ENCODE peak calls at places on chromosomes 7 and 10, in six cellular contexts. One of them, this sample, is unnamed.

GRCh38 chr10:84108797-84109196 is 30.5 kb upstream of the GHITM start:
- DNase-seq in body of pancreas: no peak
- DNase-seq in AG09319: no peak
- DNase-seq in brain microvascular endothelial cell: no peak
- DNase-seq in A549: no peak
- DNase-seq in esophagus squamous epithelium: no peak
- DNase-seq in this sample: no peak

GRCh38 chr10:46234431-46235060 is 52.3 kb upstream of the ANTXRL start:
- DNase-seq in A549: no peak
- DNase-seq in AG09319: no peak
- DNase-seq in esophagus squamous epithelium: no peak
- DNase-seq in brain microvascular endothelial cell: no peak
- DNase-seq in body of pancreas: no peak
- DNase-seq in this sample: no peak

GRCh38 chr10:13717936-13718772 is 131.4 kb downstream of the PRPF18 start:
- DNase-seq in brain microvascular endothelial cell: peak
- DNase-seq in AG09319: peak
- DNase-seq in body of pancreas: peak
- DNase-seq in esophagus squamous epithelium: no peak
- DNase-seq in A549: no peak
- DNase-seq in this sample: no peak

GRCh38 chr10:60669491-60669890 is 108.8 kb upstream of the CDK1 start:
- DNase-seq in AG09319: no peak
- DNase-seq in brain microvascular endothelial cell: no peak
- DNase-seq in body of pancreas: no peak
- DNase-seq in A549: no peak
- DNase-seq in esophagus squamous epithelium: no peak
- DNase-seq in this sample: no peak

GRCh38 chr7:132183822-132184380 is 392.4 kb downstream of the PLXNA4 start:
- DNase-seq in esophagus squamous epithelium: no peak
- DNase-seq in brain microvascular endothelial cell: no peak
- DNase-seq in A549: no peak
- DNase-seq in body of pancreas: no peak
- DNase-seq in AG09319: no peak
- DNase-seq in this sample: no peak

GRCh38 chr10:59857049-59857448 is 49.3 kb downstream of the CCDC6 start:
- DNase-seq in brain microvascular endothelial cell: no peak
- DNase-seq in A549: no peak
- DNase-seq in body of pancreas: no peak
- DNase-seq in esophagus squamous epithelium: no peak
- DNase-seq in AG09319: no peak
- DNase-seq in this sample: no peak

GRCh38 chr10:20596065-20596760 is 300.9 kb downstream of the NEBL start:
- DNase-seq in esophagus squamous epithelium: no peak
- DNase-seq in A549: no peak
- DNase-seq in brain microvascular endothelial cell: peak
- DNase-seq in body of pancreas: no peak
- DNase-seq in AG09319: no peak
- DNase-seq in this sample: no peak

GRCh38 chr10:129513312-129513711 is 46.3 kb downstream of the MGMT start:
- DNase-seq in body of pancreas: no peak
- DNase-seq in A549: no peak
- DNase-seq in esophagus squamous epithelium: no peak
- DNase-seq in brain microvascular endothelial cell: no peak
- DNase-seq in AG09319: no peak
- DNase-seq in this sample: no peak

GRCh38 chr7:74092321-74092963 is 8.8 kb downstream of the LIMK1 start:
- DNase-seq in AG09319: no peak
- DNase-seq in body of pancreas: no peak
- DNase-seq in brain microvascular endothelial cell: no peak
- DNase-seq in A549: no peak
- DNase-seq in esophagus squamous epithelium: no peak
- DNase-seq in this sample: no peak

GRCh38 chr7:42085531-42085930 is 151.5 kb downstream of the GLI3 start:
- DNase-seq in body of pancreas: no peak
- DNase-seq in AG09319: no peak
- DNase-seq in esophagus squamous epithelium: no peak
- DNase-seq in brain microvascular endothelial cell: no peak
- DNase-seq in A549: no peak
- DNase-seq in this sample: no peak

GRCh38 chr7:148925836-148926235 is 41.7 kb upstream of the EZH2 start:
- DNase-seq in esophagus squamous epithelium: no peak
- DNase-seq in A549: no peak
- DNase-seq in AG09319: no peak
- DNase-seq in body of pancreas: no peak
- DNase-seq in brain microvascular endothelial cell: no peak
- DNase-seq in this sample: no peak

GRCh38 chr10:127148066-127148932 is 48.1 kb downstream of the INSYN2A start:
- DNase-seq in AG09319: peak
- DNase-seq in esophagus squamous epithelium: no peak
- DNase-seq in A549: peak
- DNase-seq in brain microvascular endothelial cell: peak
- DNase-seq in body of pancreas: no peak
- DNase-seq in this sample: no peak

GRCh38 chr10:52129410-52130178 is 184.5 kb upstream of the DKK1 start:
- DNase-seq in body of pancreas: no peak
- DNase-seq in AG09319: no peak
- DNase-seq in esophagus squamous epithelium: no peak
- DNase-seq in brain microvascular endothelial cell: no peak
- DNase-seq in A549: no peak
- DNase-seq in this sample: no peak

GRCh38 chr10:112524637-112525036 is 77.6 kb downstream of the VTI1A start:
- DNase-seq in esophagus squamous epithelium: no peak
- DNase-seq in body of pancreas: no peak
- DNase-seq in brain microvascular endothelial cell: no peak
- DNase-seq in A549: no peak
- DNase-seq in AG09319: no peak
- DNase-seq in this sample: no peak

GRCh38 chr7:108093903-108094302 is 36.3 kb downstream of the LAMB4 start:
- DNase-seq in body of pancreas: no peak
- DNase-seq in AG09319: no peak
- DNase-seq in A549: no peak
- DNase-seq in esophagus squamous epithelium: no peak
- DNase-seq in brain microvascular endothelial cell: no peak
- DNase-seq in this sample: no peak

GRCh38 chr10:100370976-100371706 is 24.1 kb downstream of the SCD start:
- DNase-seq in brain microvascular endothelial cell: peak
- DNase-seq in A549: peak
- DNase-seq in body of pancreas: peak
- DNase-seq in esophagus squamous epithelium: no peak
- DNase-seq in AG09319: no peak
- DNase-seq in this sample: no peak

GRCh38 chr7:43834463-43835251 is 34.7 kb downstream of the MRPS24 start:
- DNase-seq in A549: no peak
- DNase-seq in AG09319: no peak
- DNase-seq in body of pancreas: no peak
- DNase-seq in brain microvascular endothelial cell: peak
- DNase-seq in esophagus squamous epithelium: no peak
- DNase-seq in this sample: no peak

GRCh38 chr10:106935978-106936451 is 228.5 kb downstream of the SORCS1 start:
- DNase-seq in brain microvascular endothelial cell: no peak
- DNase-seq in AG09319: no peak
- DNase-seq in esophagus squamous epithelium: no peak
- DNase-seq in body of pancreas: no peak
- DNase-seq in A549: no peak
- DNase-seq in this sample: no peak

GRCh38 chr7:28640026-28640425 is 227.7 kb downstream of the CREB5 start:
- DNase-seq in AG09319: no peak
- DNase-seq in body of pancreas: no peak
- DNase-seq in esophagus squamous epithelium: no peak
- DNase-seq in A549: no peak
- DNase-seq in brain microvascular endothelial cell: no peak
- DNase-seq in this sample: no peak

GRCh38 chr7:92092210-92092609 is 42.1 kb downstream of the CYP51A1 start:
- DNase-seq in esophagus squamous epithelium: no peak
- DNase-seq in A549: no peak
- DNase-seq in AG09319: no peak
- DNase-seq in body of pancreas: no peak
- DNase-seq in brain microvascular endothelial cell: no peak
- DNase-seq in this sample: no peak

GRCh38 chr7:66682350-66683093 is 53.8 kb downstream of the KCTD7 start:
- DNase-seq in body of pancreas: peak
- DNase-seq in esophagus squamous epithelium: no peak
- DNase-seq in AG09319: no peak
- DNase-seq in A549: peak
- DNase-seq in brain microvascular endothelial cell: peak
- DNase-seq in this sample: no peak

DNA sequence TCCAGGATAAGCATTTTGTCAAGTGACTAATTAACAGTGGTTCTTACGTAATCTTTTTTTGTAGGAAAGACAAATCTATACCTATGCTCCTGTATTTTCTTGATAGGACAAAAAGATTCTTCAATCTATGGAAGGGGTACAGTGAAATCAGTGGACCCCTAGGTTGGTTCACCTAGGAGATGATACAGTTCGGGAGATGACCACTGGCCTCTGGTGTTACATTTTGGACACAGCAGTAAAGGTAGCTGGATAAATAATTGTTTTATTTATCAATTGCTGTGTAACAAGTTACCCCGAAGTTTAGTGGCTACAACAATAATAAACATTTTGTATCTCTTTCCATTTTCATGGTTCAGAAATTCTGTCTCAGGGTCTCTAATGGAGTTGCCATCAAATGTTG is 288.2 kb upstream of the MAGI2 start:
- DNase-seq in body of pancreas: no peak
- DNase-seq in A549: no peak
- DNase-seq in esophagus squamous epithelium: no peak
- DNase-seq in brain microvascular endothelial cell: no peak
- DNase-seq in AG09319: no peak
- DNase-seq in this sample: no peak
- TF ChIP-seq CTCF in body of pancreas: no peak
- TF ChIP-seq CTCF in A549: peak
- TF ChIP-seq CTCF in esophagus squamous epithelium: no peak
- TF ChIP-seq CTCF in brain microvascular endothelial cell: peak
- TF ChIP-seq CTCF in AG09319: peak
- TF ChIP-seq CTCF in this sample: no peak

DNA sequence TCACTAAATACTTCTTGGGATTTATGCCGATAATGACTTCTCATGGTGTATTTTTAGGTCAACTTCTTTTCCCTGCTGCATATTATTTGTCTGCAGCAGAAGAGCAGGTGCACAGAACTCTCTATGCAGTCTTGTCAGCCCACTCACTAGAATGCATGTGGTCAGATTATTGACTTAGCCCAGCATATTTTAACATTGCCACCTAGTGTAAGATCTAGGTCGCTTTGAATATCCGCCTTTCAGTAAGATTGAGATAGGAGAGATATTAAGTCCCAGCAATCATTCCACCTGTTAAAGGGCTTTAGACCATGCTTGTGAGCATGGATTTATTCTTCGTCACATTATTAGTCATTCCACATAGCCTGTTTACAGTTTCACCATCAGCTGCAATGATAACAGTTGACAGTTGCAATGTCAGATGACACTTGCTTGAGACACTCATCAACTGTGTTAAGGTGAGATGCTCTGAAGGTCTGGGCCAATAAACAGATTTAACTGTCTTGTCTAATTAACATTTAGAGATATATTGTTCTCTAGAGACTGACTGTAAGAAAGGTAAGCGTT is 491.7 kb downstream of the ARL4A start:
- DNase-seq in esophagus squamous epithelium: no peak
- DNase-seq in brain microvascular endothelial cell: no peak
- DNase-seq in body of pancreas: no peak
- DNase-seq in AG09319: no peak
- DNase-seq in A549: no peak
- DNase-seq in this sample: no peak
- TF ChIP-seq CTCF in esophagus squamous epithelium: no peak
- TF ChIP-seq CTCF in brain microvascular endothelial cell: peak
- TF ChIP-seq CTCF in body of pancreas: peak
- TF ChIP-seq CTCF in AG09319: no peak
- TF ChIP-seq CTCF in A549: peak
- TF ChIP-seq CTCF in this sample: peak

GRCh38 chr10:29158066-29158465 is 130.8 kb upstream of the LYZL1 start:
- DNase-seq in AG09319: no peak
- DNase-seq in brain microvascular endothelial cell: no peak
- DNase-seq in body of pancreas: no peak
- DNase-seq in A549: no peak
- DNase-seq in esophagus squamous epithelium: no peak
- DNase-seq in this sample: peak

GRCh38 chr10:29157321-29157720 is 131.5 kb upstream of the LYZL1 start:
- DNase-seq in AG09319: no peak
- DNase-seq in A549: no peak
- DNase-seq in brain microvascular endothelial cell: no peak
- DNase-seq in esophagus squamous epithelium: no peak
- DNase-seq in body of pancreas: no peak
- DNase-seq in this sample: no peak

GRCh38 chr10:29163746-29164145 is 125.1 kb upstream of the LYZL1 start:
- DNase-seq in esophagus squamous epithelium: no peak
- DNase-seq in AG09319: no peak
- DNase-seq in A549: peak
- DNase-seq in body of pancreas: no peak
- DNase-seq in brain microvascular endothelial cell: peak
- DNase-seq in this sample: no peak

GRCh38 chr10:29160110-29160669 is 128.7 kb upstream of the LYZL1 start:
- DNase-seq in esophagus squamous epithelium: no peak
- DNase-seq in A549: peak
- DNase-seq in body of pancreas: no peak
- DNase-seq in brain microvascular endothelial cell: peak
- DNase-seq in AG09319: no peak
- DNase-seq in this sample: no peak
- TF ChIP-seq CTCF in esophagus squamous epithelium: no peak
- TF ChIP-seq CTCF in A549: no peak
- TF ChIP-seq CTCF in body of pancreas: no peak
- TF ChIP-seq CTCF in brain microvascular endothelial cell: no peak
- TF ChIP-seq CTCF in AG09319: no peak
- TF ChIP-seq CTCF in this sample: no peak

GRCh38 chr7:127628445-127628844 is 10.5 kb upstream of the PAX4 start:
- DNase-seq in A549: no peak
- DNase-seq in brain microvascular endothelial cell: no peak
- DNase-seq in AG09319: no peak
- DNase-seq in esophagus squamous epithelium: no peak
- DNase-seq in body of pancreas: no peak
- DNase-seq in this sample: no peak

GRCh38 chr7:127632276-127632910 is 14.5 kb upstream of the PAX4 start:
- DNase-seq in brain microvascular endothelial cell: peak
- DNase-seq in esophagus squamous epithelium: no peak
- DNase-seq in A549: no peak
- DNase-seq in body of pancreas: no peak
- DNase-seq in AG09319: peak
- DNase-seq in this sample: no peak

GRCh38 chr7:127629268-127629854 is 11.4 kb upstream of the PAX4 start:
- DNase-seq in AG09319: no peak
- DNase-seq in brain microvascular endothelial cell: no peak
- DNase-seq in A549: peak
- DNase-seq in body of pancreas: peak
- DNase-seq in esophagus squamous epithelium: no peak
- DNase-seq in this sample: no peak
- TF ChIP-seq CTCF in AG09319: peak
- TF ChIP-seq CTCF in brain microvascular endothelial cell: peak
- TF ChIP-seq CTCF in A549: peak
- TF ChIP-seq CTCF in body of pancreas: peak
- TF ChIP-seq CTCF in esophagus squamous epithelium: no peak
- TF ChIP-seq CTCF in this sample: peak

GRCh38 chr7:142470336-142470830 is 212.5 kb upstream of the PRSS58 start:
- DNase-seq in AG09319: no peak
- DNase-seq in A549: no peak
- DNase-seq in brain microvascular endothelial cell: no peak
- DNase-seq in body of pancreas: no peak
- DNase-seq in esophagus squamous epithelium: no peak
- DNase-seq in this sample: no peak
- TF ChIP-seq CTCF in AG09319: no peak
- TF ChIP-seq CTCF in A549: no peak
- TF ChIP-seq CTCF in brain microvascular endothelial cell: no peak
- TF ChIP-seq CTCF in body of pancreas: no peak
- TF ChIP-seq CTCF in esophagus squamous epithelium: no peak
- TF ChIP-seq CTCF in this sample: no peak

GRCh38 chr7:93601363-93601762 is 26.8 kb upstream of the CALCR start:
- DNase-seq in A549: no peak
- DNase-seq in esophagus squamous epithelium: no peak
- DNase-seq in AG09319: no peak
- DNase-seq in body of pancreas: no peak
- DNase-seq in brain microvascular endothelial cell: no peak
- DNase-seq in this sample: no peak
- TF ChIP-seq CTCF in A549: no peak
- TF ChIP-seq CTCF in esophagus squamous epithelium: no peak
- TF ChIP-seq CTCF in AG09319: no peak
- TF ChIP-seq CTCF in body of pancreas: no peak
- TF ChIP-seq CTCF in brain microvascular endothelial cell: no peak
- TF ChIP-seq CTCF in this sample: peak

This sample was measured in D721Med.